ENCODE peak calls at places on chromosomes 3 and 15, in seven cellular contexts. E, N, L, P, C, B and V are unnamed samples.

GRCh38 chr3:14836049-14836468 is 17.3 kb downstream of the FGD5 start:
- DNase-seq in E (no peak), N (no peak), C (no peak), P (no peak), B (no peak), L (no peak), V (no peak)

GRCh38 chr15:52113246-52113645 is 671 bp upstream of the BCL2L10 start:
- DNase-seq in L (no peak), C (no peak), B (no peak), N (no peak), E (no peak), P (no peak), V (no peak)

GRCh38 chr15:52463638-52464037 is 65.0 kb downstream of the MYO5A start:
- DNase-seq in L (no peak), C (peak), P (no peak), B (no peak), E (peak), N (no peak), V (peak)

GRCh38 chr3:195257454-195258448 is 13.2 kb downstream of the XXYLT1 start:
- DNase-seq in N (no peak), E (peak), P (no peak), C (no peak), L (no peak), B (no peak), V (peak)

GRCh38 chr3:151175952-151176351 is 27.1 kb downstream of the GPR171 start:
- DNase-seq in P (no peak), C (no peak), B (no peak), N (no peak), E (no peak), L (no peak), V (no peak)

GRCh38 chr15:56866798-56867197 is 51.6 kb upstream of the TCF12 start:
- DNase-seq in C (no peak), N (no peak), B (no peak), E (peak), L (no peak), P (no peak), V (no peak)

GRCh38 chr3:30124435-30125390 is 481.7 kb upstream of the TGFBR2 start:
- DNase-seq in P (peak), B (no peak), E (peak), L (peak), C (no peak), N (peak), V (no peak)

GRCh38 chr15:61503383-61503969 is 274.4 kb upstream of the RORA start:
- DNase-seq in C (no peak), P (no peak), N (no peak), B (no peak), L (no peak), E (no peak), V (no peak)

GRCh38 chr15:51992953-51993352 is 21.4 kb upstream of the LEO1 start:
- DNase-seq in B (no peak), L (no peak), P (no peak), N (no peak), C (peak), E (peak), V (no peak)

GRCh38 chr3:76872999-76873398 is 166.9 kb upstream of the ROBO2 start:
- DNase-seq in N (no peak), E (no peak), L (no peak), B (no peak), C (no peak), P (no peak), V (no peak)

GRCh38 chr3:171695476-171695875 is 114.8 kb downstream of the PLD1 start:
- DNase-seq in N (no peak), C (no peak), P (no peak), B (no peak), L (no peak), E (no peak), V (no peak)

GRCh38 chr3:46504780-46505179 is 7.0 kb downstream of the RTP3 start:
- DNase-seq in C (no peak), P (no peak), L (no peak), B (no peak), E (no peak), N (no peak), V (no peak)

GRCh38 chr15:99139276-99139675 is 34.4 kb downstream of the SYNM start:
- DNase-seq in L (no peak), N (peak), B (no peak), E (no peak), C (no peak), P (no peak), V (no peak)

GRCh38 chr15:31485911-31486461 is 159.4 kb downstream of the KLF13 start:
- DNase-seq in C (no peak), N (no peak), L (no peak), E (no peak), P (no peak), B (no peak), V (no peak)

GRCh38 chr3:40042752-40043443 is 233.5 kb downstream of the MYRIP start:
- DNase-seq in E (no peak), P (no peak), N (no peak), C (no peak), B (no peak), L (no peak), V (no peak)

GRCh38 chr15:68348601-68349000 is 71.1 kb downstream of the FEM1B start:
- DNase-seq in N (no peak), B (no peak), L (no peak), C (no peak), P (no peak), E (no peak), V (no peak)

GRCh38 chr15:60137711-60138396 is 133.7 kb downstream of the FOXB1 start:
- DNase-seq in B (no peak), L (no peak), C (no peak), E (no peak), P (no peak), N (no peak), V (no peak)

GRCh38 chr15:99507732-99508571 is 57.8 kb upstream of the MEF2A start:
- DNase-seq in N (no peak), B (no peak), C (no peak), L (no peak), E (no peak), P (no peak), V (no peak)

GRCh38 chr3:30689202-30689641 is 82.8 kb downstream of the TGFBR2 start:
- DNase-seq in L (no peak), P (no peak), B (no peak), E (peak), N (no peak), C (peak), V (no peak)

GRCh38 chr15:60172147-60172546 is 168.0 kb downstream of the FOXB1 start:
- DNase-seq in B (no peak), N (no peak), P (no peak), L (no peak), E (no peak), C (no peak), V (no peak)

GRCh38 chr3:194572944-194573491 is 60.2 kb downstream of the TMEM44 start:
- DNase-seq in B (no peak), P (no peak), N (no peak), C (no peak), E (peak), L (no peak), V (no peak)

GRCh38 chr3:107928084-107928445 is 162.8 kb downstream of the CD47 start:
- DNase-seq in E (peak), L (no peak), N (peak), B (no peak), C (peak), P (peak), V (no peak)

GRCh38 chr3:156801746-156802145 is 24.4 kb upstream of the LEKR1 start:
- DNase-seq in B (no peak), E (no peak), N (no peak), L (no peak), P (no peak), C (no peak), V (no peak)

GRCh38 chr3:195040094-195040493 is 230.9 kb downstream of the XXYLT1 start:
- DNase-seq in C (no peak), L (no peak), B (no peak), N (no peak), P (no peak), E (no peak), V (peak)

GRCh38 chr3:105022813-105023212 is 343.9 kb upstream of the ALCAM start:
- DNase-seq in C (no peak), P (no peak), B (no peak), E (no peak), N (peak), L (no peak), V (no peak)

GRCh38 chr3:30622047-30622545 is 15.7 kb downstream of the TGFBR2 start:
- DNase-seq in B (no peak), E (no peak), L (no peak), P (no peak), C (no peak), N (no peak), V (no peak)

GRCh38 chr15:90412356-90413194 is 24.5 kb downstream of the IQGAP1 start:
- DNase-seq in C (peak), P (peak), E (peak), L (no peak), B (no peak), N (peak), V (peak)

GRCh38 chr3:149547954-149548728 is 73.6 kb downstream of the TM4SF4 start:
- DNase-seq in B (no peak), E (peak), P (peak), N (peak), C (peak), L (peak), V (no peak)

GRCh38 chr3:107217161-107217560 is 160.1 kb upstream of the CCDC54 start:
- DNase-seq in C (peak), L (peak), B (no peak), N (no peak), P (no peak), E (peak), V (no peak)

GRCh38 chr15:29699791-29700190 is 122.5 kb downstream of the TJP1 start:
- DNase-seq in P (no peak), C (no peak), N (no peak), L (no peak), E (no peak), B (no peak), V (no peak)

GRCh38 chr3:28799084-28799483 is 450.5 kb upstream of the AZI2 start:
- DNase-seq in E (peak), L (no peak), C (peak), P (peak), B (no peak), N (peak), V (no peak)

GRCh38 chr3:185328324-185329004 is 34.5 kb upstream of the MAP3K13 start:
- DNase-seq in E (no peak), L (no peak), N (no peak), B (no peak), P (no peak), C (peak), V (no peak)

GRCh38 chr3:192957441-192957951 is 39.8 kb upstream of the MB21D2 start:
- DNase-seq in L (peak), B (no peak), C (peak), P (no peak), E (peak), N (no peak), V (no peak)

GRCh38 chr15:70799667-70800450 is 36.5 kb upstream of the UACA start:
- DNase-seq in N (no peak), L (peak), B (no peak), C (no peak), E (peak), P (no peak), V (no peak)
- H3K27ac ChIP-seq in N (no peak), L (peak), B (no peak), C (peak), E (peak), P (no peak), V (no peak)

GRCh38 chr3:55797775-55798174 is 310.7 kb upstream of the WNT5A start:
- DNase-seq in L (no peak), B (no peak), C (no peak), P (no peak), E (no peak), N (no peak), V (no peak)

GRCh38 chr3:55797084-55797483 is 310.0 kb upstream of the WNT5A start:
- DNase-seq in P (no peak), C (no peak), B (no peak), L (no peak), N (no peak), E (no peak), V (no peak)

GRCh38 chr3:55792010-55792409 is 304.9 kb upstream of the WNT5A start:
- DNase-seq in N (no peak), C (no peak), L (no peak), P (no peak), B (no peak), E (no peak), V (no peak)

GRCh38 chr3:55795736-55796135 is 308.6 kb upstream of the WNT5A start:
- DNase-seq in N (no peak), C (peak), E (peak), B (no peak), L (no peak), P (no peak), V (no peak)

GRCh38 chr3:55795296-55795695 is 308.2 kb upstream of the WNT5A start:
- DNase-seq in C (no peak), L (no peak), P (no peak), E (no peak), N (no peak), B (no peak), V (no peak)
- H3K27ac ChIP-seq in C (no peak), L (no peak), P (no peak), E (no peak), N (no peak), B (no peak), V (no peak)

GRCh38 chr3:141430326-141430725 is 56.5 kb upstream of the RASA2 start:
- DNase-seq in N (no peak), E (no peak), P (no peak), B (no peak), C (no peak), L (no peak), V (no peak)

GRCh38 chr3:141431411-141432378 is 55.1 kb upstream of the RASA2 start:
- DNase-seq in B (no peak), L (no peak), E (no peak), C (no peak), P (no peak), N (no peak), V (no peak)

GRCh38 chr3:141427764-141428163 is 59.1 kb upstream of the RASA2 start:
- DNase-seq in E (no peak), C (no peak), B (no peak), N (no peak), P (no peak), L (no peak), V (no peak)

GRCh38 chr3:141426404-141427034 is 58.2 kb downstream of the ZBTB38 start:
- DNase-seq in E (peak), C (peak), P (peak), B (no peak), L (no peak), N (peak), V (no peak)

GRCh38 chr3:141429371-141430035 is 57.3 kb upstream of the RASA2 start:
- DNase-seq in E (no peak), N (no peak), B (no peak), L (no peak), P (no peak), C (no peak), V (no peak)
- H3K27ac ChIP-seq in E (peak), N (no peak), B (no peak), L (no peak), P (no peak), C (peak), V (no peak)

DNA sequence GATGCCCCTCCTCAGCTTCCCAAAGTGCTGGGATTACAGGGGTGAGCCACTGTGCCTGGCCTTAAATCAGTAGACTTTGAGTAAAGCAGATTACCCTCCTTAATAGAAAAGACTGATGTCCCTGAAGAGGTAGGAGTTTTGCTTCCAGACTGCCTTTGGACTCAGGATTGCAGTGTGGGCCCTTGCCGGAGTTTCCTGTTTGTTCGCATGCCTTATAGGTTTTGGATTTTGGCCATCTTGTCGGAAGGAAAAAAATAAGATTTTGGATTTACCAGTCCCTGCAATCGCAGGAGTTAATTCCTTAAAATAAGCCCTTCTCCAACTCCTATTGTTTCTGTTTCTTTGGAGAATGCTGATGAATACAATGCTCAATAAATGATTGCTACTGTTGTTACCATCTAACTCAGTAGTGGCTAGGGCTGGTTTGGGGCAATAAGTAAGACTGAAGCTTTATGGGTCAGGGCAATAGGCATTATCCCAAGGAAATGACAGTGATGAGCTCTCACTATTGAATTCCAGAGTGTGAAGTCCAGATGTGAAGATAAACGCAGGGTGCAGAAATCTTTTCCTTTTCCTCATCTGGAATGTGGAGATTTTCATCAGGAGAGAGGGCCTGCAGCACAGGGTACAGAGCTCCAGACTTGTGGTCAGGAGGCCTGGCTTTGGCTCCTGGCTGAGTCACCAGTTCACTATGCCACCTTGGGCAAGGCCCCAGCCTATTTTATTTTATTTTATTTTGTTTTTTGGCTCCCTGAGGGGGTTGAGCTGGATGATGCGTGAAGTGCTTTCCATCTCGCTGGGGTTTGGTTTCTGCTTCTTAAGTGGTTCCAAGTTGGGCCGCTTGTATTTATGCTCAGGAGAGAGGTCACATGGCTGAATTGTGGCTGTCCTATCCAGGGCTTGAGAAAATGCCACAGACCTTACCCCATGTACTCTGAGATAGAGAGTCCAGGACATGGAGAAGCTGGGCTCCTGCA is 25.3 kb downstream of the FOXL2 start:
- DNase-seq in B (no peak), C (peak), P (no peak), N (peak), E (peak), L (peak), V (no peak)
- H3K27ac ChIP-seq in B (no peak), C (peak), P (no peak), N (no peak), E (no peak), L (peak), V (no peak)

GRCh38 chr3:159237221-159237620 is 435.4 kb downstream of the MFSD1 start:
- DNase-seq in P (no peak), B (no peak), L (no peak), N (no peak), C (no peak), E (no peak), V (no peak)
- H3K27ac ChIP-seq in P (no peak), B (no peak), L (no peak), N (no peak), C (no peak), E (no peak), V (no peak)

GRCh38 chr15:25706176-25706970 is 156.8 kb downstream of the ATP10A start:
- DNase-seq in L (no peak), C (no peak), B (no peak), N (no peak), P (no peak), E (no peak), V (no peak)

GRCh38 chr15:25708391-25708790 is 154.7 kb downstream of the ATP10A start:
- DNase-seq in P (no peak), E (no peak), C (no peak), N (no peak), B (no peak), L (no peak), V (no peak)

GRCh38 chr15:25703726-25704125 is 159.4 kb downstream of the ATP10A start:
- DNase-seq in C (no peak), E (no peak), B (no peak), P (no peak), L (no peak), N (no peak), V (no peak)

GRCh38 chr15:25707656-25708365 is 155.3 kb downstream of the ATP10A start:
- DNase-seq in L (no peak), P (peak), N (no peak), B (no peak), E (no peak), C (no peak), V (no peak)

DNA sequence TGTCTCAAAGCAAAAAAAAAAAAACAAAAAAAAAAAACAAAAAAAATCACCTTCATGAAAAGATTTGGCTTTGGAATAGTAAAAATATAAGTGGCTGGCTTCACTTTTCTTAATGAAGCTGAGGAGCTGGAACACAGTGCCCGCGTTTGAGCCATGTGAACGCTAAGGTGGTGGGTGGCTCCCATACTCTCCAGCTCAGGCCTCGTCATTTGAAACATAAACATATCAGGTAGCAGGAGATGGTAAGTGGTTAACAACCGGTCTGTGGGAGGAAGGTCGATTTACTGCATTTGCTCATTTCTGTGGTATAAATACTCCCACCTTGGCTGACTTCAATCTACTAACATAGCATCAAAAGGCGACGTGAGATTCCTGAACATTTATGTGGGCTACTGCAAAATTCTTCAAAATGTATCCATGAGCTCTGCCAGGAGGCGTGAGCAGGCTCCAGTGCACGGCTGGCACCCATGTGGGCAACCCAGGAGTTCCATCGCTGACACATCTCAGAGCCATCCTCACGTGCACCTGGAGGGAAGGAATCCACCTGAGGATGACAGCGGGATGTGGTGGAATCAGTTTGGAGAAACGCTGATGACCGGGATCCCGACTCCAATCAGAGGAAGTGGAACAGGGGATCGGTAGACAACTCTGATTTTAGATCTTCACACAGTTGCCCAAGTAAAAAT is 157.6 kb downstream of the ATP10A start:
- DNase-seq in C (no peak), P (no peak), E (peak), L (no peak), N (no peak), B (no peak), V (no peak)
- H3K27ac ChIP-seq in C (no peak), P (no peak), E (no peak), L (no peak), N (no peak), B (no peak), V (no peak)